ENCODE peak calls at places on chromosomes 3 and 15, in four cellular contexts. E is Calu3, Z is mesothelial cell of epicardium, R is brain microvascular endothelial cell. I is an unnamed sample.

GRCh38 chr3:49513494-49514179 is 40.6 kb upstream of the BSN start:
- DNase-seq in E (no peak), Z (no peak), R (no peak), I (no peak)

GRCh38 chr3:107064445-107065060 is 312.7 kb upstream of the CCDC54 start:
- DNase-seq in E (peak; percentile 81), Z (peak; percentile 79), R (peak; percentile 83), I (peak; percentile 31)

GRCh38 chr3:197590313-197590962 is 34.7 kb upstream of the BDH1 start:
- DNase-seq in E (no peak), Z (no peak), R (no peak), I (no peak)

GRCh38 chr15:78291698-78292097 is 7.7 kb downstream of the SKIC8 start:
- DNase-seq in E (peak; percentile 27), Z (no peak), R (no peak), I (no peak)

GRCh38 chr15:101039461-101039860 is 120.3 kb downstream of the LRRK1 start:
- DNase-seq in E (no peak), Z (no peak), R (peak; percentile 81), I (no peak)

GRCh38 chr15:100818927-100819326 is 60.7 kb upstream of the ALDH1A3 start:
- DNase-seq in E (no peak), Z (no peak), R (peak; percentile 58), I (no peak)

GRCh38 chr3:15108082-15108545 is 9.2 kb upstream of the RBSN start:
- DNase-seq in E (peak; percentile 80), Z (peak; percentile 79), R (peak; percentile 43), I (peak; percentile 90)

GRCh38 chr3:133463441-133463860 is 63.6 kb downstream of the BFSP2 start:
- DNase-seq in E (no peak), Z (no peak), R (no peak), I (no peak)

GRCh38 chr3:59411694-59412093 is 361.9 kb upstream of the CFAP20DC start:
- DNase-seq in E (no peak), Z (no peak), R (no peak), I (no peak)

GRCh38 chr3:15055019-15055557 is 10.0 kb downstream of the MRPS25 start:
- DNase-seq in E (no peak), Z (no peak), R (peak; percentile 9), I (no peak)

GRCh38 chr3:186583820-186584219 is 13.3 kb downstream of the DNAJB11 start:
- DNase-seq in E (no peak), Z (no peak), R (no peak), I (no peak)

GRCh38 chr3:195895900-195896360 is 12.4 kb downstream of the TNK2 start:
- DNase-seq in E (peak; percentile 66), Z (peak; percentile 73), R (no peak), I (no peak)

GRCh38 chr3:62041681-62042080 is 331.7 kb downstream of the FEZF2 start:
- DNase-seq in E (no peak), Z (no peak), R (no peak), I (no peak)

GRCh38 chr3:172347895-172348680 is 100.2 kb downstream of the GHSR start:
- DNase-seq in E (no peak), Z (no peak), R (no peak), I (no peak)

GRCh38 chr15:80967451-80967850 is 22.2 kb downstream of the MESD start:
- DNase-seq in E (no peak), Z (peak; percentile 72), R (peak; percentile 41), I (no peak)

GRCh38 chr3:142501004-142501926 is 53.4 kb upstream of the XRN1 start:
- DNase-seq in E (no peak), Z (no peak), R (peak; percentile 28), I (no peak)

GRCh38 chr3:133669949-133670524 is 8.3 kb upstream of the TOPBP1 start:
- DNase-seq in E (no peak), Z (no peak), R (no peak), I (no peak)

GRCh38 chr3:154552338-154552737 is 122.3 kb upstream of the GPR149 start:
- DNase-seq in E (no peak), Z (no peak), R (no peak), I (no peak)

GRCh38 chr3:23183731-23184130 is 19.4 kb upstream of the UBE2E2 start:
- DNase-seq in E (peak; percentile 58), Z (no peak), R (peak; percentile 45), I (no peak)
- TF ChIP-seq CTCF in E (no peak), Z (no peak), R (peak; percentile 74), I (peak; percentile 50)

GRCh38 chr3:185049710-185050109 is 103.2 kb downstream of the C3orf70 start:
- DNase-seq in E (no peak), Z (no peak), R (no peak), I (no peak)
- TF ChIP-seq CTCF in E (no peak), Z (no peak), R (no peak), I (no peak)

DNA sequence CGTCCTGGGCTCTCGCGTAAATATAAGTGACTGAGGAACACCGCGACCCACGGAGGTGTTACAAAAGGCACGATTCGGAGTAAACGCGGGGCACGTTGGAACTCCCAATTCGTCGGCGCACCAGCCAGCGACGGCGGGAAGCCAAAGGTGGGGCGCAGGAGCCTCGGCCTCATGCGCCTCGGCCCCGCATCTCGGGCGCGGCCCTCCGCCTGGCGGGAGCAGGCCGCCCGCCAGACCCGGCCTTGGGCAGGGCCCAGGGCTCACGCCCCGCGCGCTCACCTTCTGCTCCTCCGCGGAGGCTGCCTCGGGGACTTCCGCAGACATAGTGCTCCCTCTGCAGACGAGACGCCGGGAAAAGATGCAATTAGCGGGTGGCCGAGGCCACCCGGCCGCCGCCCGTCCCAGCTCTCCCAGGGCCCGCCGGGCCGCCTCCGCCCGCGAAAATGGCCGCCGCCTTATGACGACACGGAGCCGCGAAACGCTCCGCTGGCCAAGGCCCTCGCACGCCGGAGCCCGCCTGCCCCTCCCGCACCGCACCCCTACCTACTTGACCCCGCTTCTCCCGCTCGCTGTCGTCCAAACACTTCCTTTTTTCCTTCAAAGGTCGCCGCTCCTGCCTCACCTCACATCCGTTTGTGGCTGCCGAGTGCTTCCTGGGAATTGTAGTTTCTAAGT is at the start of gene ARPP19:
- DNase-seq in E (peak; percentile 91), Z (peak; percentile 81), R (peak; percentile 84), I (peak; percentile 68)
- TF ChIP-seq CTCF in E (no peak), Z (no peak), R (peak; percentile 6), I (peak; percentile 19)

GRCh38 chr3:8705575-8705974 is 28.0 kb upstream of the CAV3 start:
- DNase-seq in E (no peak), Z (no peak), R (no peak), I (no peak)

GRCh38 chr3:8702560-8702959 is 31.0 kb upstream of the CAV3 start:
- DNase-seq in E (no peak), Z (no peak), R (no peak), I (no peak)
- TF ChIP-seq CTCF in E (no peak), Z (peak; percentile 12), R (peak; percentile 58), I (no peak)

I was measured in D721Med.